ENCODE peak calls at places on chromosomes 12 and 14, in nine cellular contexts. B is cardiac muscle cell, H is heart left ventricle, S is heart right ventricle, X is IMR-90, C is neural progenitor cell, A is adrenal gland, G is tibial artery, U is dorsolateral prefrontal cortex. I is an unnamed sample.

GRCh38 chr12:3046441-3047200 is 30.6 kb upstream of the TSPAN9 start:
- DNase-seq in B (peak), H (peak), S (peak), X (no peak), C (no peak), A (no peak), G (no peak), U (no peak), I (peak)

GRCh38 chr14:79584679-79585078 is 626.6 kb downstream of the DIO2 start:
- DNase-seq in B (peak), H (no peak), S (no peak), X (peak), C (no peak), A (no peak), G (no peak), U (no peak), I (no peak)

GRCh38 chr12:1907652-1908611 is 10.5 kb downstream of the CACNA2D4 start:
- DNase-seq in B (no peak), H (peak), S (no peak), X (no peak), C (no peak), A (peak), G (no peak), U (no peak), I (no peak)

GRCh38 chr14:58301416-58301815 is 3.1 kb downstream of the ARID4A start:
- DNase-seq in B (no peak), H (no peak), S (no peak), X (no peak), C (no peak), A (no peak), G (no peak), U (no peak), I (no peak)

GRCh38 chr14:102317564-102318248 is 1.8 kb upstream of the ZNF839 start:
- DNase-seq in B (no peak), H (no peak), S (peak), X (no peak), C (peak), A (peak), G (no peak), U (no peak), I (peak)

GRCh38 chr12:96981053-96981452 is 74.0 kb downstream of the NEDD1 start:
- DNase-seq in B (peak), H (no peak), S (no peak), X (peak), C (no peak), A (no peak), G (no peak), U (peak), I (no peak)

GRCh38 chr12:95984685-95985084 is 11.5 kb downstream of the HAL start:
- DNase-seq in B (no peak), H (no peak), S (no peak), X (no peak), C (no peak), A (no peak), G (no peak), U (no peak), I (no peak)

GRCh38 chr14:91374897-91375747 is 42.5 kb downstream of the CCDC88C start:
- DNase-seq in B (no peak), H (peak), S (no peak), X (no peak), C (peak), A (no peak), G (no peak), U (no peak), I (no peak)

GRCh38 chr14:79496701-79497100 is 714.6 kb downstream of the DIO2 start:
- DNase-seq in B (no peak), H (no peak), S (no peak), X (peak), C (no peak), A (no peak), G (no peak), U (no peak), I (no peak)

GRCh38 chr14:91418387-91419043 is 895 bp upstream of the CCDC88C start:
- DNase-seq in B (peak), H (peak), S (peak), X (peak), C (peak), A (peak), G (peak), U (peak), I (peak)

GRCh38 chr14:101072945-101073597 is 169.5 kb upstream of the RTL1 start:
- DNase-seq in B (peak), H (no peak), S (no peak), X (peak), C (peak), A (peak), G (peak), U (peak), I (no peak)
- H3K4me3 ChIP-seq in B (no peak), H (no peak), S (no peak), X (no peak), C (no peak), A (no peak), G (no peak), U (no peak), I (no peak)

DNA sequence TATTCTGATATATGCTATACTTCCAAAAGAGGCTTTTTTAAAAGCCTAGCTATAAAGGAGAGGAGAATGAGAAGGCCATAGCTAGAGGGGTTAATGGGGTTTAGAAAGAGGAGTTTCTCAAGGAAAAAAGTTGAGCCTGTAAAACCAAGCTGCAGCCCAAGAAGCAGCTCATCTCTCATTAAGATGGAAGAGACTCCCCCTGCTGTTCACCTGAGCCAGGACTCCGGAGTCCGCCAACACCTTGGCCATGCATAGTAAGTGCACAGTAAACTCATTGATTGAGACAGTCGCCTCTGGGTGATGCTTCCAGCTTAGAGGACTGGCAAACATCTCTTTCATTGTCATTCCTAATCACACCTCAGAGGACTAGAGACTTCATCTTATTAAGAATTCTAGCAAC is 46.2 kb downstream of the ANO2 start:
- DNase-seq in B (no peak), H (no peak), S (no peak), X (no peak), C (no peak), A (no peak), G (no peak), U (no peak), I (no peak)
- TF ChIP-seq CTCF in B (no peak), H (no peak), S (no peak), X (no peak), C (peak), A (no peak), G (no peak), U (no peak), I (no peak)

DNA sequence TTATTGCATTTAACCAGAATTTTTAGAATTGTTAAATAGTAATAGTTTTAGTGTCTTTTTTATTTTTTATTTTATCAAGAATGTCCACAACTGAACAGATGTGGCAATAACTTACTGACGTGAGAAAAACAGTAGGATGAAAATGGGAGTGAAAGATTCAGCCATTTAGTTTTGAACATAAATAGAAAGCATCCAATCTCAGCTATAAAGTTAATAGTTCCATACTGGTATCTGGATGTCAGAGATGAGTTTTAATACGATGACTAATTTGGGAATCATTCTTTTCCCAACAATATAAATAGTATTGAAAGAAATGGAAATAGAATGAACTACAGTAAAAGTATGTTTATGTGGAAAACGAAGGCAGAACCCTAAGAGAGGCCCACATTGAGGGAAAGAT is 159.4 kb downstream of the EPS8 start:
- DNase-seq in B (peak), H (no peak), S (no peak), X (peak), C (no peak), A (no peak), G (no peak), U (no peak), I (no peak)
- H3K27ac ChIP-seq in B (peak), H (peak), S (peak), X (peak), C (no peak), A (peak), G (peak), U (peak), I (peak)

GRCh38 chr12:18139254-18139653 is 49.3 kb upstream of the RERGL start:
- DNase-seq in B (no peak), H (no peak), S (no peak), X (no peak), C (no peak), A (no peak), G (no peak), U (no peak), I (no peak)
- H3K4me3 ChIP-seq in B (no peak), H (no peak), S (no peak), X (no peak), C (no peak), A (no peak), G (no peak), U (no peak), I (no peak)

DNA sequence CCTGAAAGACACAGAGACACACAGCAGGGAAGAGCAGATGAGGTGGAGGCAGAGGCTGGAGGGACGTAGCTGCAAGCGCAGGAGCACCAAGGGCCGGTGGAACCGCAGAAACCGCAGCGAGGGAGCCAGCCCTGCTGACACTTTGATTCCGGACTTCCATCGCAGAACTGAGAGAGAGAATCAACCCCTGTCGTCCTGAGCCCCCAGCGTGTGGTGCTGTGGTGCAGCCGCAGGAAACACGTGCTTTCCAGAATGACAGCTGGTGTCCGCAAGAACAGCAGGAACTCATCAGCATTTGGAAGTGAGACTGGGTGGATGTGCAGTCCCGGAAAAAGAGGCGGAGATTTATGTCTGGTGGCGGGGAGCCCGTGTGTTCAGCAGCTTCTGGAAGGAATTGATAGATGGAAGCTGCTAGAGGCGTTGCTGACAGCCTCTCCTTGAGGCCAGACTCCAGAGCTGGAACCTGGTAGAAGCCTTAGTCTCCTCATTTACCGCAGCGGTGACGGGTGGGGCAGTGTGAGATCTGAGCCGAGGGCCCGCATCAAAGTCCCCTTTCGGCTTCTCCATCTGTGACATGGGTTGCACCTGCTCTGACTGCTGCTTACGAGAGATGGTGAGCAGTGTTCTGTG is 21.9 kb upstream of the KLC1 start:
- DNase-seq in B (peak), H (peak), S (peak), X (peak), C (peak), A (peak), G (peak), U (peak), I (peak)
- TF ChIP-seq CTCF in B (peak), H (peak), S (peak), X (peak), C (peak), A (no peak), G (peak), U (peak), I (peak)

DNA sequence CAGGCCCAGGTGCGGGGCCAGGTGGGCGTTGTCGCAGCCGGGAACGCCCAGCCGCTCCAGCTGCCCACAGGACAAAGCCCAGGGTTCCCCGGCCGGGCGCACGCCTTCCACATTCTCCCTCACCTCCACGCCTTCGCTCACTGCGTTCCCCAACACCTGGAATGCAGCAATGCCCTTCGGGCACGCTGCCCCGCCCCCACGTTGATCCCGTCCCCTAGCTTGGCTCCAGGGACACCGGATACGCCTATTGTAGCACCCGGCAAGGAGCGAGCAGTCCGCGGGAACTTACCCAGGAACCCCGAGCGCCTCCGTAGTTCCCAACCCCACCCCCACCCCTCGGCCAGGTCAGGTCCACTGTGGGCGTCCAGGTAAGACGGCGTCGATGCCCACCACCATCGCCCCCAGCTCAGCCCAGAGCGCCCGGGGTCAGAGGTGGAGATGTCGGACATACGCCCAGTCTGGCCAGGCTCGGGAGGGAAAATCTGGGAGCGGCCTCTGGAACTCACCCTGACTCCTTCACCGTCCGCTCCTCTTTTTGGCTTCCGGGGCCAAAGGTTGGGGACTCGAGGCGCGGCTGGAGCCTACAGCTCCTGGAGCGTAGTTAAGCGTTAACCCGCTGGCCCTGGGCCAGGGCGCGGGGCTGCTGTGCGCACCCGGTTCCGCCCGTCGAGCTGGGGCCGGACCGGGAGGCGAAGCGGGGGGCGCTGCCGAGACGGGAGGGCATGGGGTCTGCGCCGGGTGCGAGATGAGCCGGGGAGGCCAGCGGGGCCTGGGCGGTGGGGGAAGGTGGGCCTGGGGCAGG is 600 bp upstream of the CEP170B start:
- DNase-seq in B (peak), H (no peak), S (no peak), X (no peak), C (peak), A (peak), G (no peak), U (peak), I (peak)
- H3K27ac ChIP-seq in B (no peak), H (no peak), S (no peak), X (no peak), C (no peak), A (no peak), G (peak), U (no peak), I (no peak)

GRCh38 chr14:54220697-54221431 is 175.9 kb upstream of the CDKN3 start:
- DNase-seq in B (no peak), H (no peak), S (no peak), X (no peak), C (no peak), A (no peak), G (no peak), U (no peak), I (no peak)
- H3K4me3 ChIP-seq in B (peak), H (peak), S (peak), X (no peak), C (peak), A (peak), G (peak), U (peak), I (peak)

GRCh38 chr12:52250048-52250990 is 17.3 kb downstream of the KRT7 start:
- DNase-seq in B (no peak), H (no peak), S (no peak), X (no peak), C (peak), A (no peak), G (no peak), U (no peak), I (no peak)
- TF ChIP-seq CTCF in B (peak), H (no peak), S (peak), X (no peak), C (peak), A (no peak), G (no peak), U (no peak), I (peak)

GRCh38 chr12:93621986-93622385 is 49.5 kb downstream of the SOCS2 start:
- DNase-seq in B (peak), H (no peak), S (no peak), X (peak), C (no peak), A (no peak), G (no peak), U (no peak), I (no peak)

GRCh38 chr12:93626160-93626559 is 51.0 kb upstream of the CRADD start:
- DNase-seq in B (no peak), H (no peak), S (no peak), X (peak), C (no peak), A (no peak), G (no peak), U (no peak), I (no peak)

GRCh38 chr12:93622485-93622884 is 50.0 kb downstream of the SOCS2 start:
- DNase-seq in B (peak), H (no peak), S (no peak), X (peak), C (no peak), A (no peak), G (no peak), U (no peak), I (no peak)

GRCh38 chr12:93618891-93619410 is 46.5 kb downstream of the SOCS2 start:
- DNase-seq in B (no peak), H (no peak), S (no peak), X (no peak), C (no peak), A (no peak), G (no peak), U (no peak), I (no peak)

GRCh38 chr12:93624595-93625294 is 52.3 kb downstream of the SOCS2 start:
- DNase-seq in B (peak), H (no peak), S (no peak), X (peak), C (no peak), A (no peak), G (no peak), U (no peak), I (no peak)
- H3K27ac ChIP-seq in B (no peak), H (no peak), S (no peak), X (peak), C (no peak), A (no peak), G (peak), U (no peak), I (no peak)